ENCODE peak calls at places on chromosomes 7 and 10, in six cellular contexts. A is HL-60, P is WTC11, Q is nephron progenitor cell, C is fibroblast of the aortic adventitia, B is kidney. Y is an unnamed sample.
A peak's percentile ranks its signal among the peaks of the same experiment; 100 is the strongest.

GRCh38 chr7:35785250-35785649 is 15.6 kb upstream of the SEPTIN7 start:
- DNase-seq in B (no peak), A (no peak), C (no peak), Q (no peak), P (no peak), Y (no peak)

GRCh38 chr10:29007748-29008610 is 280.9 kb upstream of the LYZL1 start:
- DNase-seq in P (no peak), A (no peak), B (no peak), Q (no peak), C (no peak), Y (no peak)

GRCh38 chr10:85280014-85280413 is 951.6 kb downstream of the CCSER2 start:
- DNase-seq in C (no peak), A (no peak), B (peak; percentile 48), Q (no peak), P (peak; percentile 20), Y (no peak)

GRCh38 chr10:8242295-8242872 is 187.9 kb downstream of the GATA3 start:
- DNase-seq in Q (no peak), B (no peak), P (no peak), C (no peak), A (no peak), Y (no peak)

GRCh38 chr10:6885284-6885683 is 305.2 kb upstream of the PRKCQ start:
- DNase-seq in B (no peak), C (no peak), Q (no peak), P (no peak), A (no peak), Y (no peak)

GRCh38 chr7:96331233-96331632 is 9.3 kb upstream of the SLC25A13 start:
- DNase-seq in C (no peak), A (no peak), P (no peak), Q (no peak), B (no peak), Y (no peak)

GRCh38 chr7:71348751-71349415 is 216.9 kb downstream of the GALNT17 start:
- DNase-seq in A (no peak), Q (no peak), B (no peak), C (no peak), P (no peak), Y (no peak)

GRCh38 chr7:104272767-104273384 is 55.5 kb upstream of the LHFPL3 start:
- DNase-seq in C (peak; percentile 57), P (no peak), A (no peak), B (no peak), Q (no peak), Y (no peak)

GRCh38 chr10:130817046-130817624 is 494.4 kb downstream of the TCERG1L start:
- DNase-seq in B (no peak), A (no peak), P (no peak), C (no peak), Q (no peak), Y (peak; percentile 17)

GRCh38 chr7:10888861-10889260 is 84.8 kb upstream of the PHF14 start:
- DNase-seq in C (no peak), Q (no peak), B (no peak), A (peak; percentile 35), P (no peak), Y (no peak)

GRCh38 chr10:52351911-52352310 is 37.8 kb downstream of the DKK1 start:
- DNase-seq in B (no peak), P (no peak), Q (no peak), A (no peak), C (peak; percentile 40), Y (no peak)

GRCh38 chr10:86899670-86900276 is 57.6 kb downstream of the MMRN2 start:
- DNase-seq in A (peak; percentile 50), P (peak; percentile 56), Q (peak; percentile 59), C (peak; percentile 85), B (no peak), Y (no peak)

GRCh38 chr10:48448796-48449195 is 142.3 kb downstream of the MAPK8 start:
- DNase-seq in Q (no peak), A (no peak), P (no peak), C (peak; percentile 59), B (peak; percentile 22), Y (no peak)

GRCh38 chr7:101340379-101340778 is 18.8 kb upstream of the IFT22 start:
- DNase-seq in B (no peak), P (no peak), A (no peak), Q (no peak), C (no peak), Y (no peak)

GRCh38 chr10:805635-806305 is 116.3 kb upstream of the DIP2C start:
- DNase-seq in C (no peak), P (no peak), Q (no peak), B (no peak), A (no peak), Y (no peak)

GRCh38 chr10:21700474-21700873 is 166.4 kb downstream of the MLLT10 start:
- DNase-seq in Q (no peak), P (no peak), C (peak; percentile 6), B (no peak), A (no peak), Y (no peak)

GRCh38 chr10:23314835-23315239 is 29.8 kb downstream of the C10orf67 start:
- DNase-seq in B (no peak), A (peak; percentile 27), C (peak; percentile 92), P (no peak), Q (peak; percentile 50), Y (no peak)

GRCh38 chr7:4830176-4830575 is 31.7 kb downstream of the PAPOLB start:
- DNase-seq in B (no peak), P (peak; percentile 88), Q (peak; percentile 71), A (peak; percentile 75), C (peak; percentile 45), Y (no peak)

GRCh38 chr7:4694653-4695335 is 12.7 kb downstream of the FOXK1 start:
- DNase-seq in P (no peak), C (peak; percentile 96), Q (no peak), B (peak; percentile 28), A (no peak), Y (no peak)

GRCh38 chr7:2851499-2851898 is 7.4 kb upstream of the GNA12 start:
- DNase-seq in A (no peak), P (no peak), C (no peak), Q (no peak), B (no peak), Y (no peak)

GRCh38 chr10:95178266-95178665 is 15.8 kb upstream of the ACSM6 start:
- DNase-seq in A (no peak), B (no peak), Q (no peak), C (no peak), P (no peak), Y (no peak)

GRCh38 chr10:53140516-53140915 is 367.9 kb upstream of the MBL2 start:
- DNase-seq in P (no peak), A (no peak), B (no peak), Q (no peak), C (peak; percentile 31), Y (no peak)

GRCh38 chr10:71486465-71487114 is 89.9 kb downstream of the CDH23 start:
- DNase-seq in B (no peak), P (peak; percentile 90), Q (peak; percentile 79), A (peak; percentile 42), C (peak; percentile 47), Y (peak; percentile 61)

GRCh38 chr10:55174419-55174818 is 373.4 kb upstream of the PCDH15 start:
- DNase-seq in A (no peak), Q (peak; percentile 5), C (no peak), B (no peak), P (peak; percentile 16), Y (no peak)

GRCh38 chr10:35336921-35337741 is 822 bp downstream of the CCNY start:
- DNase-seq in Q (peak; percentile 64), A (peak; percentile 5), P (peak; percentile 57), C (no peak), B (peak; percentile 85), Y (no peak)

GRCh38 chr7:96800824-96801223 is 91.2 kb upstream of the SEM1 start:
- DNase-seq in A (no peak), C (no peak), Q (no peak), P (no peak), B (no peak), Y (no peak)

GRCh38 chr10:60913657-60914056 is 30.3 kb downstream of the RHOBTB1 start:
- DNase-seq in P (no peak), C (no peak), Q (no peak), B (no peak), A (no peak), Y (no peak)

GRCh38 chr7:134327896-134328295 is 11.2 kb upstream of the SLC35B4 start:
- DNase-seq in B (no peak), A (peak; percentile 49), P (peak; percentile 80), Q (peak; percentile 53), C (peak; percentile 53), Y (no peak)

GRCh38 chr7:2814682-2815522 is 29.2 kb downstream of the GNA12 start:
- DNase-seq in C (no peak), Q (no peak), P (peak; percentile 58), A (no peak), B (no peak), Y (no peak)

GRCh38 chr7:91287685-91288084 is 23.5 kb downstream of the FZD1 start:
- DNase-seq in B (no peak), A (no peak), C (peak; percentile 26), P (no peak), Q (no peak), Y (no peak)
- TF ChIP-seq CTCF in B (peak; percentile 23), A (no peak), C (peak; percentile 27), P (no peak), Q (no peak), Y (no peak)

DNA sequence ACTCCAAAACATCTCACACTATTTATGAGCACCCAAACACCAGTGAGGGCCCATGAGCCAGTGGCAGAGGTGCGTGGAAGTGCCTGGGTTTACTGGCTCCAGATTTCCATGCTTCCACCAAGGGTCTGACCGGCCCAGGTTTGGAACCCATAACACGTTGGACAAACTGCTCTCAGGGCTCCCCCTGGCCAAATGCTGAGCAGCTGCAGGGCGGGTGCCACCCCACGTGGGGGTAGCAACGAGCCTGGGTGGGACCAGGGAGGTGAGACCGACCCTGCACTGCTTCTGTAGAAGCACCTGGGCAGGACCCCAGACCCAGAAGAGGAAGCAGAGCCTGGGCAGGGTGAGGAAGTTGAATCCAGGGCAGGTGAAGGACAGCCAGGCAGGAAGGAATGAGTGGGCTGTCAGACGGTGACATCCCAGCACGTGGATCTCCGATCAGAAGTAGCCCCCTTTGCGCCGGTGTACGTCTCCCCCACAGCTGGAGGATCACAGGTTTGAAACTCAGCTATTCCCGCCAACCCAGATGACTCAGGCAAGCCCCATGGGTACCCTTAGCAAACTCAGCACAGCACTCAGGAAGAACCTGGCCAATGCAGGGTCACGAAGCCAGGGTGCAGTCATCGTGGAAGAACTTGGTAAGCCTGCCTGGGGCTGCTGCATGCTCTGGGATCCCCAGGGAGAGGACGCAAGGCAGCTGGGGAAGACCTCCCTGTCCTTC is 100.4 kb upstream of the DDC start:
- DNase-seq in A (no peak), P (no peak), Q (no peak), C (peak; percentile 26), B (no peak), Y (no peak)
- TF ChIP-seq CTCF in A (no peak), P (no peak), Q (no peak), C (no peak), B (no peak), Y (no peak)

DNA sequence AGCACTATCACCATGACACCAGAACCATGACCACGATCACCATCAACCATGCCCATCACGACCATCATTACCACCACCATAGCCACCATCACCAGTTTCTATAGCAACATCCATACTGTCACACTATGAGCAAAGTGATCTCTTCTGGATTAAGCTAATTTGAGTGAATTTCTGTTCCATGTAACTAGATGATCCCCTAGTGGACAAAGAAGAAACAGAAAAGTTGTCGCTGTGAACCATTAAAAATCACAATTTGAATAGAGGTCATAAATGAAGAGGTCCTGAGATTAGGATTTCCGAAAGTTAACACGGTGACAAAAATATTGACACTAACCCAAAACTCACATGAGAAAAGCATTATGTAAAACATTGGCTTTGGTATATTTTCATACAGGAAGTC is 77.6 kb downstream of the CLRN3 start:
- DNase-seq in Q (no peak), A (no peak), P (no peak), C (no peak), B (no peak), Y (no peak)
- TF ChIP-seq CTCF in Q (peak; percentile 27), A (no peak), P (no peak), C (no peak), B (peak; percentile 8), Y (peak; percentile 57)

GRCh38 chr10:5685764-5686240 is 1.2 kb downstream of the TASOR2 start:
- DNase-seq in Q (no peak), B (no peak), C (no peak), P (no peak), A (no peak), Y (no peak)
- TF ChIP-seq CTCF in Q (no peak), B (no peak), C (peak; percentile 24), P (no peak), A (no peak), Y (peak; percentile 11)